ENCODE peak calls at places on chromosomes 11 and 22, in five cellular contexts. Z, O, N, T and B are unnamed samples.

GRCh38 chr22:44928711-44929347 is 81.0 kb downstream of the PHF21B start:
- DNase-seq in N (no peak), Z (no peak), T (peak), O (no peak), B (no peak)

GRCh38 chr11:66316849-66317251 is at the start of gene CD248:
- DNase-seq in T (no peak), Z (peak), N (peak), O (no peak), B (no peak)

GRCh38 chr22:22075382-22076163 is 93.0 kb upstream of the TOP3B start:
- DNase-seq in O (no peak), Z (no peak), N (no peak), T (no peak), B (no peak)

GRCh38 chr11:116822575-116822974 is 529 bp downstream of the APOA4 start:
- DNase-seq in O (no peak), T (no peak), N (no peak), Z (no peak), B (no peak)

GRCh38 chr11:16321148-16321547 is 35.2 kb downstream of the SOX6 start:
- DNase-seq in Z (no peak), T (no peak), O (no peak), N (peak), B (no peak)

GRCh38 chr22:28032896-28033295 is 113.8 kb upstream of the PITPNB start:
- DNase-seq in Z (peak), N (no peak), T (no peak), O (no peak), B (no peak)

GRCh38 chr22:32512267-32512982 is 37.8 kb downstream of the FBXO7 start:
- DNase-seq in O (no peak), N (no peak), T (no peak), Z (no peak), B (no peak)

GRCh38 chr22:33896801-33897620 is 23.3 kb downstream of the LARGE1 start:
- DNase-seq in T (no peak), Z (peak), O (no peak), N (peak), B (no peak)

GRCh38 chr22:40043793-40044101 is 49.0 kb downstream of the FAM83F start:
- DNase-seq in N (no peak), Z (no peak), T (no peak), O (no peak), B (no peak)

GRCh38 chr11:87203907-87204602 is 166.3 kb downstream of the TMEM135 start:
- DNase-seq in N (no peak), O (no peak), T (no peak), Z (no peak), B (no peak)

GRCh38 chr11:129853508-129854228 is 38.0 kb downstream of the TMEM45B start:
- DNase-seq in N (peak), Z (no peak), O (no peak), T (peak), B (peak)

GRCh38 chr11:64120951-64121569 is 44.9 kb downstream of the MACROD1 start:
- DNase-seq in Z (no peak), N (peak), O (no peak), T (peak), B (no peak)

GRCh38 chr11:132895340-132895739 is 637.0 kb downstream of the OPCML start:
- DNase-seq in T (no peak), O (no peak), N (peak), Z (peak), B (no peak)

GRCh38 chr11:91790346-91790745 is 434.3 kb upstream of the FAT3 start:
- DNase-seq in N (no peak), O (no peak), Z (peak), T (no peak), B (no peak)

GRCh38 chr11:35138058-35138457 is 913 bp upstream of the CD44 start:
- DNase-seq in T (no peak), O (no peak), N (no peak), Z (no peak), B (no peak)
- H3K4me3 ChIP-seq in T (peak), O (peak), N (peak), Z (no peak), B (no peak)

GRCh38 chr11:35041070-35041554 is 97.9 kb upstream of the CD44 start:
- DNase-seq in N (no peak), Z (no peak), T (no peak), O (no peak), B (no peak)

GRCh38 chr11:35042265-35042664 is 96.7 kb upstream of the CD44 start:
- DNase-seq in N (no peak), O (no peak), Z (no peak), T (no peak), B (no peak)

GRCh38 chr11:35039076-35039475 is 99.9 kb upstream of the CD44 start:
- DNase-seq in Z (no peak), O (no peak), N (no peak), T (no peak), B (no peak)

GRCh38 chr11:35038211-35038930 is 100.6 kb upstream of the CD44 start:
- DNase-seq in O (no peak), N (no peak), T (no peak), Z (no peak), B (no peak)

GRCh38 chr11:35040221-35040942 is 98.6 kb upstream of the CD44 start:
- DNase-seq in N (peak), T (no peak), O (peak), Z (no peak), B (no peak)
- H3K4me3 ChIP-seq in N (no peak), T (no peak), O (peak), Z (no peak), B (no peak)

DNA sequence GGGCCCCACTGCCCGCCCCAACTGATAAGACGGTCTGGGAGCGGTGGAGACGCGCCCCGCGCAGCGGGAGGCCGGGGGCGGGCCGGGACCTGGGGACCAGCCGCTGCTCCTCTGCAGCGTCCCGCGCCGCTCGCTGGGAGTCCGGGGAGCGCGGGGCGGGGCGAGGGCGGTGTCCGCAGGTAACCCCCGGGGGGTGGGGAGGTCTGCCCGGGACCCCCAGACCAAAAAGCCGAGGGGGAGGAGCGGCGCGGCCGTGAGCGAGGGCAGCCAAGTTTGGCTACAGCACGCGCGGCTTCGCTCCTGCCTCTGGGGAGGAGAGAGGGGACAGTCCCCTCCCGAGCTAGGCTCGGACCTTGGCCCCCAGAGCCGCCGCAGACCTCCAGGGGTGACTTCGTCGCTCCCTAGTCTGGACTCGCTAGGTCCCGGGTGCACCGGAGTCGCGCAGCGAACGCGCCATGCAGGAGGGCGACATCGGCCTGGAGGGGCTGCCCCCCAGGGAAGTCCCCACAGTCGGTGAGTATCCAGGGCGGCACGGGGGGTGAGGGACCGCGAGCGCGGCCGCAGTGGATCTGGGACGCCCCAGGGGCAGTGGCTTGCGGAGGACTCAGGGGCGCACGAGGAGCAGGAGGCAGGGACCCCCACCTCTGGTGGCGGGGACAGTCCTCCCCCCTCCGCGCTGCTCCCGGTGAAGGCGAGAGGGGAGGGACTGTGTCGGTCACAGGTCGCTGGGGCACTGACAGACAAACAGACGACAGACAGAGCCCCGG is 92.3 kb upstream of the ANO1 start:
- DNase-seq in Z (peak), O (no peak), T (no peak), N (no peak), B (no peak)
- H3K4me3 ChIP-seq in Z (peak), O (no peak), T (peak), N (peak), B (no peak)

GRCh38 chr11:57834852-57835251 is 73.2 kb downstream of the CTNND1 start:
- DNase-seq in T (no peak), Z (no peak), N (no peak), O (no peak), B (no peak)
- H3K4me3 ChIP-seq in T (no peak), Z (no peak), N (no peak), O (no peak), B (no peak)

GRCh38 chr11:111006207-111006606 is 239.3 kb upstream of the POU2AF2 start:
- DNase-seq in T (no peak), N (no peak), O (no peak), Z (no peak), B (no peak)
- H3K4me3 ChIP-seq in T (no peak), N (no peak), O (no peak), Z (no peak), B (no peak)

DNA sequence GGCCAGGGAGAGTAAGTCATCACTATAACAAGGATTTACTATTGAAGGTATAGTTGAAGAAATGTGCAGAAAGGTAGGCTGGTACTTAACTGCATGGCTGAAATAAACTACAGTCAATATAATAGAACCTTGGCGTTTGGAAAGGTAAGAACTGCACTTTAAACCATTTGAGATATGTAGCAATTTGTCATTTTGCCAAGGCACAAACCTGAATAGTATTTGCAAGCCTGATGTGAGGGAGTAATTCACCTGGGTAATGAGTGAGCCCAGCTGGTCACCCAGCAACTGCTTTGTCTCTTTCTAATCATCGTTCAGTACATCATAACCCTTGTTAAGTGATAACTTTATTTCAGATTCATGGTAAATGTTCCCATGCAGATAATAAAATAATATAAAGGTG is 62.3 kb upstream of the SCUBE2 start:
- DNase-seq in T (no peak), N (no peak), O (no peak), Z (no peak), B (no peak)
- H3K4me3 ChIP-seq in T (no peak), N (no peak), O (no peak), Z (no peak), B (no peak)

GRCh38 chr11:46560300-46561025 is 33.4 kb downstream of the AMBRA1 start:
- DNase-seq in O (peak), Z (no peak), T (no peak), N (peak), B (peak)
- H3K4me3 ChIP-seq in O (peak), Z (no peak), T (peak), N (peak), B (peak)